ENCODE peak calls at places on chromosome 10, in seven cellular contexts. One of them, this sample, is unnamed.
A peak's percentile ranks its signal among the peaks of the same experiment; 100 is the strongest.

GRCh38 chr10:91198781-91199180 is 21.7 kb upstream of the PCGF5 start:
- DNase-seq in trophoblast cell: no peak
- DNase-seq in aorta: no peak
- DNase-seq in IMR-90: peak; percentile 85
- DNase-seq in fibroblast of lung: peak; percentile 16
- DNase-seq in CD4-positive, CD25-positive, alpha-beta regulatory T cell: peak; percentile 34
- DNase-seq in foreskin keratinocyte: no peak
- DNase-seq in this sample: peak; percentile 23

GRCh38 chr10:62045765-62046521 is 144.4 kb downstream of the ARID5B start:
- DNase-seq in trophoblast cell: peak; percentile 84
- DNase-seq in aorta: no peak
- DNase-seq in IMR-90: peak; percentile 95
- DNase-seq in fibroblast of lung: peak; percentile 97
- DNase-seq in CD4-positive, CD25-positive, alpha-beta regulatory T cell: no peak
- DNase-seq in foreskin keratinocyte: peak; percentile 85
- DNase-seq in this sample: peak; percentile 86

GRCh38 chr10:50545846-50546245 is 77.9 kb downstream of the SGMS1 start:
- DNase-seq in trophoblast cell: peak; percentile 7
- DNase-seq in aorta: no peak
- DNase-seq in IMR-90: no peak
- DNase-seq in fibroblast of lung: peak; percentile 44
- DNase-seq in CD4-positive, CD25-positive, alpha-beta regulatory T cell: no peak
- DNase-seq in foreskin keratinocyte: no peak
- DNase-seq in this sample: no peak

GRCh38 chr10:132848306-132848705 is 62.4 kb upstream of the NKX6-2 start:
- DNase-seq in trophoblast cell: no peak
- DNase-seq in aorta: peak; percentile 18
- DNase-seq in IMR-90: no peak
- DNase-seq in fibroblast of lung: no peak
- DNase-seq in CD4-positive, CD25-positive, alpha-beta regulatory T cell: no peak
- DNase-seq in foreskin keratinocyte: no peak
- DNase-seq in this sample: peak; percentile 37

GRCh38 chr10:44358080-44358771 is 26.7 kb downstream of the CXCL12 start:
- DNase-seq in trophoblast cell: no peak
- DNase-seq in aorta: no peak
- DNase-seq in IMR-90: no peak
- DNase-seq in fibroblast of lung: no peak
- DNase-seq in CD4-positive, CD25-positive, alpha-beta regulatory T cell: no peak
- DNase-seq in foreskin keratinocyte: no peak
- DNase-seq in this sample: no peak

GRCh38 chr10:70295946-70296345 is 12.1 kb upstream of the NPFFR1 start:
- DNase-seq in trophoblast cell: no peak
- DNase-seq in aorta: no peak
- DNase-seq in IMR-90: no peak
- DNase-seq in fibroblast of lung: no peak
- DNase-seq in CD4-positive, CD25-positive, alpha-beta regulatory T cell: no peak
- DNase-seq in foreskin keratinocyte: no peak
- DNase-seq in this sample: no peak

GRCh38 chr10:70566515-70567290 is 35.8 kb downstream of the PRF1 start:
- DNase-seq in trophoblast cell: no peak
- DNase-seq in aorta: peak; percentile 21
- DNase-seq in IMR-90: no peak
- DNase-seq in fibroblast of lung: no peak
- DNase-seq in CD4-positive, CD25-positive, alpha-beta regulatory T cell: no peak
- DNase-seq in foreskin keratinocyte: no peak
- DNase-seq in this sample: no peak

GRCh38 chr10:119667562-119668328 is 16.6 kb downstream of the BAG3 start:
- DNase-seq in trophoblast cell: peak; percentile 98
- DNase-seq in aorta: peak; percentile 82
- DNase-seq in IMR-90: peak; percentile 98
- DNase-seq in fibroblast of lung: peak; percentile 98
- DNase-seq in CD4-positive, CD25-positive, alpha-beta regulatory T cell: no peak
- DNase-seq in foreskin keratinocyte: peak; percentile 90
- DNase-seq in this sample: peak; percentile 96

GRCh38 chr10:67809107-67809506 is 28.9 kb downstream of the DNAJC12 start:
- DNase-seq in trophoblast cell: no peak
- DNase-seq in aorta: no peak
- DNase-seq in IMR-90: no peak
- DNase-seq in fibroblast of lung: no peak
- DNase-seq in CD4-positive, CD25-positive, alpha-beta regulatory T cell: no peak
- DNase-seq in foreskin keratinocyte: no peak
- DNase-seq in this sample: no peak

GRCh38 chr10:88831709-88832108 is 19.9 kb downstream of the ANKRD22 start:
- DNase-seq in trophoblast cell: no peak
- DNase-seq in aorta: no peak
- DNase-seq in IMR-90: no peak
- DNase-seq in fibroblast of lung: no peak
- DNase-seq in CD4-positive, CD25-positive, alpha-beta regulatory T cell: peak; percentile 73
- DNase-seq in foreskin keratinocyte: peak; percentile 52
- DNase-seq in this sample: no peak

GRCh38 chr10:59688921-59689351 is 20.7 kb downstream of the SLC16A9 start:
- DNase-seq in trophoblast cell: no peak
- DNase-seq in aorta: no peak
- DNase-seq in IMR-90: no peak
- DNase-seq in fibroblast of lung: no peak
- DNase-seq in CD4-positive, CD25-positive, alpha-beta regulatory T cell: no peak
- DNase-seq in foreskin keratinocyte: peak; percentile 50
- DNase-seq in this sample: no peak

GRCh38 chr10:78815702-78816334 is 252.9 kb upstream of the ZMIZ1 start:
- DNase-seq in trophoblast cell: no peak
- DNase-seq in aorta: no peak
- DNase-seq in IMR-90: no peak
- DNase-seq in fibroblast of lung: no peak
- DNase-seq in CD4-positive, CD25-positive, alpha-beta regulatory T cell: no peak
- DNase-seq in foreskin keratinocyte: no peak
- DNase-seq in this sample: no peak

GRCh38 chr10:58178811-58179210 is 88.9 kb downstream of the IPMK start:
- DNase-seq in trophoblast cell: no peak
- DNase-seq in aorta: no peak
- DNase-seq in IMR-90: peak; percentile 21
- DNase-seq in fibroblast of lung: peak; percentile 26
- DNase-seq in CD4-positive, CD25-positive, alpha-beta regulatory T cell: no peak
- DNase-seq in foreskin keratinocyte: peak; percentile 79
- DNase-seq in this sample: no peak

GRCh38 chr10:27838291-27838690 is 92.7 kb upstream of the MKX start:
- DNase-seq in trophoblast cell: no peak
- DNase-seq in aorta: no peak
- DNase-seq in IMR-90: no peak
- DNase-seq in fibroblast of lung: peak; percentile 76
- DNase-seq in CD4-positive, CD25-positive, alpha-beta regulatory T cell: no peak
- DNase-seq in foreskin keratinocyte: no peak
- DNase-seq in this sample: no peak

GRCh38 chr10:94571528-94571927 is 25.9 kb downstream of the HELLS start:
- DNase-seq in trophoblast cell: no peak
- DNase-seq in aorta: no peak
- DNase-seq in IMR-90: peak; percentile 58
- DNase-seq in fibroblast of lung: peak; percentile 15
- DNase-seq in CD4-positive, CD25-positive, alpha-beta regulatory T cell: no peak
- DNase-seq in foreskin keratinocyte: peak; percentile 16
- DNase-seq in this sample: no peak

GRCh38 chr10:129207276-129207675 is 259.8 kb upstream of the MGMT start:
- DNase-seq in trophoblast cell: no peak
- DNase-seq in aorta: no peak
- DNase-seq in IMR-90: no peak
- DNase-seq in fibroblast of lung: no peak
- DNase-seq in CD4-positive, CD25-positive, alpha-beta regulatory T cell: no peak
- DNase-seq in foreskin keratinocyte: no peak
- DNase-seq in this sample: no peak

GRCh38 chr10:82394122-82394521 is 519.1 kb downstream of the NRG3 start:
- DNase-seq in trophoblast cell: no peak
- DNase-seq in aorta: no peak
- DNase-seq in IMR-90: no peak
- DNase-seq in fibroblast of lung: no peak
- DNase-seq in CD4-positive, CD25-positive, alpha-beta regulatory T cell: no peak
- DNase-seq in foreskin keratinocyte: no peak
- DNase-seq in this sample: no peak

GRCh38 chr10:132461103-132461682 is 64.2 kb downstream of the PWWP2B start:
- DNase-seq in trophoblast cell: no peak
- DNase-seq in aorta: no peak
- DNase-seq in IMR-90: no peak
- DNase-seq in fibroblast of lung: no peak
- DNase-seq in CD4-positive, CD25-positive, alpha-beta regulatory T cell: no peak
- DNase-seq in foreskin keratinocyte: no peak
- DNase-seq in this sample: no peak

GRCh38 chr10:105743343-105744056 is 1102.4 kb downstream of the SORCS3 start:
- DNase-seq in trophoblast cell: no peak
- DNase-seq in aorta: no peak
- DNase-seq in IMR-90: no peak
- DNase-seq in fibroblast of lung: no peak
- DNase-seq in CD4-positive, CD25-positive, alpha-beta regulatory T cell: no peak
- DNase-seq in foreskin keratinocyte: no peak
- DNase-seq in this sample: no peak

GRCh38 chr10:89655722-89656121 is 10.7 kb upstream of the PANK1 start:
- DNase-seq in trophoblast cell: no peak
- DNase-seq in aorta: no peak
- DNase-seq in IMR-90: no peak
- DNase-seq in fibroblast of lung: no peak
- DNase-seq in CD4-positive, CD25-positive, alpha-beta regulatory T cell: no peak
- DNase-seq in foreskin keratinocyte: no peak
- DNase-seq in this sample: no peak

GRCh38 chr10:36634916-36635315 is 490.5 kb upstream of the ANKRD30A start:
- DNase-seq in trophoblast cell: no peak
- DNase-seq in aorta: no peak
- DNase-seq in IMR-90: peak; percentile 76
- DNase-seq in fibroblast of lung: peak; percentile 86
- DNase-seq in CD4-positive, CD25-positive, alpha-beta regulatory T cell: no peak
- DNase-seq in foreskin keratinocyte: no peak
- DNase-seq in this sample: peak; percentile 34

GRCh38 chr10:97022616-97023015 is 163.1 kb downstream of the SLIT1 start:
- DNase-seq in trophoblast cell: no peak
- DNase-seq in aorta: no peak
- DNase-seq in IMR-90: no peak
- DNase-seq in fibroblast of lung: no peak
- DNase-seq in CD4-positive, CD25-positive, alpha-beta regulatory T cell: no peak
- DNase-seq in foreskin keratinocyte: no peak
- DNase-seq in this sample: no peak

GRCh38 chr10:104209575-104210198 is 22.5 kb downstream of the CFAP43 start:
- DNase-seq in trophoblast cell: no peak
- DNase-seq in aorta: no peak
- DNase-seq in IMR-90: peak; percentile 39
- DNase-seq in fibroblast of lung: peak; percentile 18
- DNase-seq in CD4-positive, CD25-positive, alpha-beta regulatory T cell: peak; percentile 42
- DNase-seq in foreskin keratinocyte: peak; percentile 18
- DNase-seq in this sample: peak; percentile 9

GRCh38 chr10:115953983-115954382 is 319.0 kb downstream of the GFRA1 start:
- DNase-seq in trophoblast cell: no peak
- DNase-seq in aorta: no peak
- DNase-seq in IMR-90: no peak
- DNase-seq in fibroblast of lung: no peak
- DNase-seq in CD4-positive, CD25-positive, alpha-beta regulatory T cell: no peak
- DNase-seq in foreskin keratinocyte: no peak
- DNase-seq in this sample: peak; percentile 40

GRCh38 chr10:111762114-111762513 is 421.5 kb downstream of the GPAM start:
- DNase-seq in trophoblast cell: no peak
- DNase-seq in aorta: no peak
- DNase-seq in IMR-90: no peak
- DNase-seq in fibroblast of lung: no peak
- DNase-seq in CD4-positive, CD25-positive, alpha-beta regulatory T cell: no peak
- DNase-seq in foreskin keratinocyte: no peak
- DNase-seq in this sample: no peak

GRCh38 chr10:15146366-15146765 is 22.1 kb downstream of the NMT2 start:
- DNase-seq in trophoblast cell: no peak
- DNase-seq in aorta: no peak
- DNase-seq in IMR-90: no peak
- DNase-seq in fibroblast of lung: no peak
- DNase-seq in CD4-positive, CD25-positive, alpha-beta regulatory T cell: no peak
- DNase-seq in foreskin keratinocyte: no peak
- DNase-seq in this sample: no peak

GRCh38 chr10:31757374-31757773 is 171.3 kb downstream of the ARHGAP12 start:
- DNase-seq in trophoblast cell: no peak
- DNase-seq in aorta: no peak
- DNase-seq in IMR-90: no peak
- DNase-seq in fibroblast of lung: no peak
- DNase-seq in CD4-positive, CD25-positive, alpha-beta regulatory T cell: no peak
- DNase-seq in foreskin keratinocyte: no peak
- DNase-seq in this sample: no peak

GRCh38 chr10:12507165-12507870 is 158.0 kb downstream of the CAMK1D start:
- DNase-seq in trophoblast cell: no peak
- DNase-seq in aorta: no peak
- DNase-seq in IMR-90: no peak
- DNase-seq in fibroblast of lung: no peak
- DNase-seq in CD4-positive, CD25-positive, alpha-beta regulatory T cell: no peak
- DNase-seq in foreskin keratinocyte: no peak
- DNase-seq in this sample: peak; percentile 21

GRCh38 chr10:96586419-96587254 is at the start of gene TM9SF3:
- DNase-seq in trophoblast cell: peak; percentile 79
- DNase-seq in aorta: peak; percentile 97
- DNase-seq in IMR-90: peak; percentile 83
- DNase-seq in fibroblast of lung: peak; percentile 88
- DNase-seq in CD4-positive, CD25-positive, alpha-beta regulatory T cell: peak; percentile 89
- DNase-seq in foreskin keratinocyte: peak; percentile 59
- DNase-seq in this sample: peak; percentile 96

GRCh38 chr10:124654686-124655085 is 89.5 kb downstream of the FAM53B start:
- DNase-seq in trophoblast cell: no peak
- DNase-seq in aorta: no peak
- DNase-seq in IMR-90: no peak
- DNase-seq in fibroblast of lung: no peak
- DNase-seq in CD4-positive, CD25-positive, alpha-beta regulatory T cell: no peak
- DNase-seq in foreskin keratinocyte: peak; percentile 89
- DNase-seq in this sample: no peak
- H3K4me1 ChIP-seq in trophoblast cell: peaks cover 4% of the 10 kb centered on the region
- H3K4me1 ChIP-seq in aorta: no peaks in the 10 kb centered on the region
- H3K4me1 ChIP-seq in IMR-90: peaks cover 2% of the 10 kb centered on the region
- H3K4me1 ChIP-seq in fibroblast of lung: no peaks in the 10 kb centered on the region
- H3K4me1 ChIP-seq in CD4-positive, CD25-positive, alpha-beta regulatory T cell: peaks cover 89% of the 10 kb centered on the region
- H3K4me1 ChIP-seq in foreskin keratinocyte: peaks cover 9% of the 10 kb centered on the region
- H3K4me1 ChIP-seq in this sample: peaks cover 7% of the 10 kb centered on the region

GRCh38 chr10:128099901-128100300 is 26.3 kb downstream of the MKI67 start:
- DNase-seq in trophoblast cell: no peak
- DNase-seq in aorta: no peak
- DNase-seq in IMR-90: no peak
- DNase-seq in fibroblast of lung: no peak
- DNase-seq in CD4-positive, CD25-positive, alpha-beta regulatory T cell: no peak
- DNase-seq in foreskin keratinocyte: no peak
- DNase-seq in this sample: no peak
- H3K4me1 ChIP-seq in trophoblast cell: no peaks in the 10 kb centered on the region
- H3K4me1 ChIP-seq in aorta: no peaks in the 10 kb centered on the region
- H3K4me1 ChIP-seq in IMR-90: no peaks in the 10 kb centered on the region
- H3K4me1 ChIP-seq in fibroblast of lung: no peaks in the 10 kb centered on the region
- H3K4me1 ChIP-seq in CD4-positive, CD25-positive, alpha-beta regulatory T cell: peaks cover 38% of the 10 kb centered on the region
- H3K4me1 ChIP-seq in foreskin keratinocyte: no peaks in the 10 kb centered on the region
- H3K4me1 ChIP-seq in this sample: no peaks in the 10 kb centered on the region

GRCh38 chr10:118036281-118036875 is 10.4 kb downstream of the RAB11FIP2 start:
- DNase-seq in trophoblast cell: no peak
- DNase-seq in aorta: no peak
- DNase-seq in IMR-90: no peak
- DNase-seq in fibroblast of lung: peak; percentile 9
- DNase-seq in CD4-positive, CD25-positive, alpha-beta regulatory T cell: no peak
- DNase-seq in foreskin keratinocyte: no peak
- DNase-seq in this sample: no peak
- H3K4me1 ChIP-seq in trophoblast cell: no peaks in the 10 kb centered on the region
- H3K4me1 ChIP-seq in aorta: peaks cover 3% of the 10 kb centered on the region
- H3K4me1 ChIP-seq in IMR-90: no peaks in the 10 kb centered on the region
- H3K4me1 ChIP-seq in fibroblast of lung: no peaks in the 10 kb centered on the region
- H3K4me1 ChIP-seq in CD4-positive, CD25-positive, alpha-beta regulatory T cell: peaks cover 9% of the 10 kb centered on the region
- H3K4me1 ChIP-seq in foreskin keratinocyte: peaks cover 4% of the 10 kb centered on the region
- H3K4me1 ChIP-seq in this sample: peaks cover 1% of the 10 kb centered on the region

DNA sequence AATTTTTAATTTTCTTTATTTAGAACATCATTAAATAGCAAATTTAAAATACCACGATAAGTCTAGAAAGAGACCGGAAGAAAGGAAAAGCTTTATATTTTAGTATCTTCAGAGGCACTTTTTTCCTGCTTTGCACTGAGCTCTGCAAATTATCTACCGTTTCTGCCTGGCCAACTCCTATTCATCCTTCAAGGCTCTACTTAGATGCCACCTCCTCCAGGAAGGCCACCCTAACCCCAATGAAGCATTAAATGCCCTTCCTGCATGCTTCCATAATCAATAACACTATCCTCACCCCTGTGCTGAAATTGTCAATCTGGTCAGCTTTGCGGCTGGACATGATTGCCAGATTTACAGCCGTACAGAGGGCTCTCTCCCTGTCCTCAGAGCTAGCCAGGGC is 141.8 kb upstream of the CHST15 start:
- DNase-seq in trophoblast cell: no peak
- DNase-seq in aorta: no peak
- DNase-seq in IMR-90: no peak
- DNase-seq in fibroblast of lung: no peak
- DNase-seq in CD4-positive, CD25-positive, alpha-beta regulatory T cell: no peak
- DNase-seq in foreskin keratinocyte: no peak
- DNase-seq in this sample: no peak
- H3K4me1 ChIP-seq in trophoblast cell: no peaks in the 10 kb centered on the region
- H3K4me1 ChIP-seq in aorta: no peaks in the 10 kb centered on the region
- H3K4me1 ChIP-seq in IMR-90: no peaks in the 10 kb centered on the region
- H3K4me1 ChIP-seq in fibroblast of lung: no peaks in the 10 kb centered on the region
- H3K4me1 ChIP-seq in CD4-positive, CD25-positive, alpha-beta regulatory T cell: no peaks in the 10 kb centered on the region
- H3K4me1 ChIP-seq in foreskin keratinocyte: peaks cover 9% of the 10 kb centered on the region
- H3K4me1 ChIP-seq in this sample: no peaks in the 10 kb centered on the region